ENCODE peak calls at places on chromosome 4, in six cellular contexts. N, Y, V, O, I and E are unnamed samples.

GRCh38 chr4:69032847-69033638 is 63.2 kb upstream of the UGT2B7 start:
- DNase-seq in N (no peak), V (peak; percentile 8), O (no peak), Y (no peak), I (no peak), E (no peak)

GRCh38 chr4:140326395-140326993 is 47.0 kb upstream of the SCOC start:
- DNase-seq in N (no peak), Y (peak; percentile 48), O (peak; percentile 68), I (no peak), V (peak; percentile 67), E (peak; percentile 34)

GRCh38 chr4:100983426-100983825 is 363.9 kb downstream of the PPP3CA start:
- DNase-seq in V (peak; percentile 58), O (no peak), I (no peak), N (no peak), Y (peak; percentile 40), E (no peak)

GRCh38 chr4:119184128-119184527 is 28.4 kb upstream of the USP53 start:
- DNase-seq in N (no peak), I (no peak), V (no peak), O (no peak), Y (no peak), E (no peak)

GRCh38 chr4:24794111-24794860 is 1.1 kb upstream of the SOD3 start:
- DNase-seq in I (no peak), N (no peak), O (peak; percentile 66), V (peak; percentile 74), Y (peak; percentile 86), E (no peak)

GRCh38 chr4:38128478-38129451 is 168.6 kb downstream of the PTTG2 start:
- DNase-seq in Y (peak; percentile 56), I (peak; percentile 71), O (peak; percentile 49), N (no peak), V (peak; percentile 90), E (no peak)

GRCh38 chr4:108224628-108225053 is 55.9 kb upstream of the LEF1 start:
- DNase-seq in V (peak; percentile 58), I (no peak), N (no peak), Y (peak; percentile 68), O (peak; percentile 23), E (no peak)

GRCh38 chr4:146342600-146343192 is 128.4 kb downstream of the REELD1 start:
- DNase-seq in N (no peak), V (peak; percentile 59), Y (peak; percentile 22), I (no peak), O (peak; percentile 66), E (peak; percentile 11)

GRCh38 chr4:145709336-145709735 is 29.4 kb downstream of the C4orf51 start:
- DNase-seq in V (no peak), I (no peak), Y (no peak), N (no peak), O (no peak), E (no peak)

DNA sequence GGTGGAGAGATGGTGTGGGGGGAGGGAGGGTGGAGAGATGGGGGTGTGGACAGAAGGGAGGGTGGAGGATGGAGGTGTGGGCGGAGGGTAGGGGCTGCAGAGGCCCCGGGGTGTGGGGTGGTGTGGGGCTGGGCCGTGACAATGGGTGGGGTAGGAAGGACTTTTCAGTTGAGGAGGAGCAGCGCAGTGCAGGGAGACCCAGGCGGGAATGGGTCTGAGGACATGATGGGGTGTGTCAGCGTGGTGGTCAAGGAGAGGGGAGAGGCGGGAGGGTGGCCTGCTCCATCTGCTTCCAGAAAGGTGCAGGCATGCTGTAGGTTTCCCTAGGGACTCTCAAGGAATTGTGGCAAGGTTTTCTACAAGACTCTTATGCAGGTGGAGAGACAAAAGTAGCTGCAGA is 48.9 kb downstream of the RGS12 start:
- DNase-seq in N (no peak), O (no peak), Y (no peak), V (no peak), I (no peak), E (no peak)
- TF ChIP-seq CTCF in N (no peak), O (no peak), Y (no peak), V (no peak), I (no peak), E (no peak)

GRCh38 chr4:102612824-102613366 is 111.7 kb downstream of the NFKB1 start:
- DNase-seq in I (no peak), V (no peak), Y (no peak), O (no peak), N (no peak), E (no peak)
- TF ChIP-seq CTCF in I (no peak), V (no peak), Y (no peak), O (no peak), N (no peak), E (no peak)

GRCh38 chr4:8821151-8821950 is 50.3 kb downstream of the HMX1 start:
- DNase-seq in Y (no peak), V (no peak), I (no peak), O (no peak), N (peak; percentile 4), E (peak; percentile 2)

GRCh38 chr4:8818063-8818881 is 53.4 kb downstream of the HMX1 start:
- DNase-seq in O (no peak), Y (no peak), I (no peak), V (no peak), N (peak; percentile 6), E (peak; percentile 2)

GRCh38 chr4:8819019-8819418 is 52.6 kb downstream of the HMX1 start:
- DNase-seq in O (no peak), Y (no peak), N (no peak), V (no peak), I (no peak), E (no peak)

GRCh38 chr4:8820178-8821102 is 51.2 kb downstream of the HMX1 start:
- DNase-seq in V (no peak), N (peak; percentile 7), O (no peak), I (no peak), Y (no peak), E (no peak)

GRCh38 chr4:8819421-8820177 is 52.0 kb downstream of the HMX1 start:
- DNase-seq in V (no peak), Y (no peak), O (no peak), N (no peak), I (no peak), E (no peak)
- TF ChIP-seq CTCF in V (no peak), Y (no peak), O (no peak), N (no peak), I (no peak), E (no peak)

DNA sequence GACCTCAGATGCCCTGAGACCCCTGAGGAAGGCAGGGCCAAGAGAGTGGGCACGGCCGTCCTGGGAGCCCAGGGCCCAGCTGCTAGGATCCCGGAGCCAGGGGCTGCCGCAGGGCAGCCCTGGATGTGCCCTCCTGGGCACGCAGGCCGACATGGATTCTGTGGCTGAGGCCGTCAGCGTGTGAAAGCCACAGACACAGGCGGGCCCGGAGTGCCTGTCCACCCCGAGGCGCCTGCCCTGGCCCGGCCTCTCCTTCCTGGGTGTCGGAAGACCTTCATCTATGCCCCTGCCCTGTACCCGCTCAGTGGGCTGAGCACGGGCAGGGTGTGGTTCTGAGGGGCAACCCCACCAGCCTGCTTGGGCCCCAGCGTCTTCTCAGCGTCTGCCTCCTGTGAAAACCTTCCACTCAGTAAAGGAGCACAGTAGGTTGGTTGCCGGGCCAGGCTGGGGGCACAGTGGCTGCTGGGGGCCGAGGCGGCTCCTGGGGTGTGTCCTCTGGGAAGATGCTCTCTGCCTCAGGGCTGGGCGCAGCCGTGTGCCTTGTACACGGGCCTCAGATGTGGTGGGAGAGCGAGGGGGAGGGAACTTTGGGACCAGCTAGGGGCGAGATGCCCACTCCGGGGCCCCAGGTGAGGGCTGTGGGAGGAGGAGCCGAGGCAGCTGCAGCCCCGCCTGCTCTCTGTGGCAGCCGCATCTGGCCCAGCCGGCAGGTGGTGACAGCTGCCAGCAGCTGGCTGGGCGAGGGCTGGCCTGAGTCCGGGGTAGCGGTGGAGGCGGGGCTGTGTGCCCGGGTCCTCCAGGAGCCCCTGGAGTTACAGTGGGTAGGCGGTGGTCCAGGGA is 20.8 kb downstream of the FGFRL1 start:
- DNase-seq in V (no peak), I (no peak), Y (no peak), O (no peak), N (no peak), E (no peak)
- TF ChIP-seq CTCF in V (no peak), I (no peak), Y (no peak), O (no peak), N (no peak), E (no peak)